ENCODE peak calls at places on chromosomes 1 and 21, in nine cellular contexts. One of them, this sample, is unnamed.

GRCh38 chr1:159492575-159493323 is 43.1 kb downstream of the OR10J5 start:
- DNase-seq in IMR-90: no peak
- DNase-seq in BE2C: no peak
- DNase-seq in lower lobe of right lung: no peak
- DNase-seq in OCI-LY7: no peak
- DNase-seq in MCF 10A: peak
- DNase-seq in gastrocnemius medialis: no peak
- DNase-seq in dorsolateral prefrontal cortex: no peak
- DNase-seq in GM13976: no peak
- DNase-seq in this sample: no peak

GRCh38 chr1:159207080-159207479 is 2.4 kb downstream of the ACKR1 start:
- DNase-seq in IMR-90: no peak
- DNase-seq in BE2C: no peak
- DNase-seq in lower lobe of right lung: no peak
- DNase-seq in OCI-LY7: no peak
- DNase-seq in MCF 10A: no peak
- DNase-seq in gastrocnemius medialis: no peak
- DNase-seq in dorsolateral prefrontal cortex: no peak
- DNase-seq in GM13976: no peak
- DNase-seq in this sample: no peak

GRCh38 chr1:61301824-61302652 is 219.7 kb downstream of the NFIA start:
- DNase-seq in IMR-90: peak
- DNase-seq in BE2C: no peak
- DNase-seq in lower lobe of right lung: no peak
- DNase-seq in OCI-LY7: no peak
- DNase-seq in MCF 10A: peak
- DNase-seq in gastrocnemius medialis: no peak
- DNase-seq in dorsolateral prefrontal cortex: no peak
- DNase-seq in GM13976: no peak
- DNase-seq in this sample: no peak

GRCh38 chr21:42737969-42738590 is 84.7 kb downstream of the PDE9A start:
- DNase-seq in IMR-90: no peak
- DNase-seq in BE2C: no peak
- DNase-seq in lower lobe of right lung: peak
- DNase-seq in OCI-LY7: no peak
- DNase-seq in MCF 10A: no peak
- DNase-seq in gastrocnemius medialis: no peak
- DNase-seq in dorsolateral prefrontal cortex: no peak
- DNase-seq in GM13976: no peak
- DNase-seq in this sample: no peak

GRCh38 chr1:58950897-58951296 is 167.1 kb upstream of the JUN start:
- DNase-seq in IMR-90: no peak
- DNase-seq in BE2C: no peak
- DNase-seq in lower lobe of right lung: no peak
- DNase-seq in OCI-LY7: no peak
- DNase-seq in MCF 10A: no peak
- DNase-seq in gastrocnemius medialis: no peak
- DNase-seq in dorsolateral prefrontal cortex: no peak
- DNase-seq in GM13976: no peak
- DNase-seq in this sample: no peak

GRCh38 chr1:119225270-119225669 is 84.8 kb upstream of the WARS2 start:
- DNase-seq in IMR-90: no peak
- DNase-seq in BE2C: no peak
- DNase-seq in lower lobe of right lung: no peak
- DNase-seq in OCI-LY7: no peak
- DNase-seq in MCF 10A: no peak
- DNase-seq in gastrocnemius medialis: no peak
- DNase-seq in dorsolateral prefrontal cortex: no peak
- DNase-seq in GM13976: no peak
- DNase-seq in this sample: no peak

GRCh38 chr21:17550671-17551308 is 37.9 kb downstream of the CXADR start:
- DNase-seq in IMR-90: no peak
- DNase-seq in BE2C: no peak
- DNase-seq in lower lobe of right lung: no peak
- DNase-seq in OCI-LY7: no peak
- DNase-seq in MCF 10A: no peak
- DNase-seq in gastrocnemius medialis: no peak
- DNase-seq in dorsolateral prefrontal cortex: no peak
- DNase-seq in GM13976: no peak
- DNase-seq in this sample: no peak

GRCh38 chr1:26552720-26553119 is 23.2 kb downstream of the RPS6KA1 start:
- DNase-seq in IMR-90: no peak
- DNase-seq in BE2C: no peak
- DNase-seq in lower lobe of right lung: no peak
- DNase-seq in OCI-LY7: no peak
- DNase-seq in MCF 10A: no peak
- DNase-seq in gastrocnemius medialis: no peak
- DNase-seq in dorsolateral prefrontal cortex: no peak
- DNase-seq in GM13976: no peak
- DNase-seq in this sample: no peak

GRCh38 chr1:30572192-30572591 is 151.2 kb downstream of the MATN1 start:
- DNase-seq in IMR-90: no peak
- DNase-seq in BE2C: no peak
- DNase-seq in lower lobe of right lung: no peak
- DNase-seq in OCI-LY7: no peak
- DNase-seq in MCF 10A: peak
- DNase-seq in gastrocnemius medialis: no peak
- DNase-seq in dorsolateral prefrontal cortex: no peak
- DNase-seq in GM13976: no peak
- DNase-seq in this sample: no peak

GRCh38 chr21:27565418-27565817 is 598.5 kb upstream of the ADAMTS5 start:
- DNase-seq in IMR-90: no peak
- DNase-seq in BE2C: no peak
- DNase-seq in lower lobe of right lung: no peak
- DNase-seq in OCI-LY7: no peak
- DNase-seq in MCF 10A: no peak
- DNase-seq in gastrocnemius medialis: no peak
- DNase-seq in dorsolateral prefrontal cortex: no peak
- DNase-seq in GM13976: no peak
- DNase-seq in this sample: no peak

GRCh38 chr21:33168886-33169285 is 60.9 kb upstream of the IFNAR2 start:
- DNase-seq in IMR-90: no peak
- DNase-seq in BE2C: no peak
- DNase-seq in lower lobe of right lung: no peak
- DNase-seq in OCI-LY7: no peak
- DNase-seq in MCF 10A: no peak
- DNase-seq in gastrocnemius medialis: no peak
- DNase-seq in dorsolateral prefrontal cortex: no peak
- DNase-seq in GM13976: no peak
- DNase-seq in this sample: no peak

GRCh38 chr1:204367193-204367858 is 7.6 kb upstream of the PLEKHA6 start:
- DNase-seq in IMR-90: no peak
- DNase-seq in BE2C: no peak
- DNase-seq in lower lobe of right lung: no peak
- DNase-seq in OCI-LY7: no peak
- DNase-seq in MCF 10A: no peak
- DNase-seq in gastrocnemius medialis: no peak
- DNase-seq in dorsolateral prefrontal cortex: no peak
- DNase-seq in GM13976: no peak
- DNase-seq in this sample: no peak

GRCh38 chr1:64163972-64164371 is 39.5 kb upstream of the UBE2U start:
- DNase-seq in IMR-90: peak
- DNase-seq in BE2C: no peak
- DNase-seq in lower lobe of right lung: no peak
- DNase-seq in OCI-LY7: no peak
- DNase-seq in MCF 10A: peak
- DNase-seq in gastrocnemius medialis: no peak
- DNase-seq in dorsolateral prefrontal cortex: no peak
- DNase-seq in GM13976: no peak
- DNase-seq in this sample: no peak

GRCh38 chr1:70090875-70091274 is 114.5 kb downstream of the LRRC40 start:
- DNase-seq in IMR-90: peak
- DNase-seq in BE2C: no peak
- DNase-seq in lower lobe of right lung: no peak
- DNase-seq in OCI-LY7: no peak
- DNase-seq in MCF 10A: peak
- DNase-seq in gastrocnemius medialis: no peak
- DNase-seq in dorsolateral prefrontal cortex: no peak
- DNase-seq in GM13976: no peak
- DNase-seq in this sample: no peak

DNA sequence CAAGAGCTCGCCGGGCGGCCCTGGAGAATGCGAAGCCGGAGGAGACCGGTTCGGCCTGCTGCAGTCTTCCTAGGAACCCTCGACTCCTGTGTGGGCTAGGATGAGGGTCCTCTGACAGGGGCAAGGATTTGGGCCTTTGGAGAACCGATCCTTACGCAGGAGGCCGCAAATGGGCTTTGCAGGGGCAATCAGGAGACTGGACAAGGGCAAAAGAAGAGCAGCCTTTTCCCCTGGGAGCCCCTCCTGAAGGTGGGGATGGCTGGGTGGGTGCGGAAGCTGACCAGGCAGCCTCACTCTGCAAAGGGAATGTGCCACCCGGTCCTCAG is 111.6 kb downstream of the NAV1 start:
- DNase-seq in IMR-90: no peak
- DNase-seq in BE2C: no peak
- DNase-seq in lower lobe of right lung: no peak
- DNase-seq in OCI-LY7: no peak
- DNase-seq in MCF 10A: no peak
- DNase-seq in gastrocnemius medialis: no peak
- DNase-seq in dorsolateral prefrontal cortex: no peak
- DNase-seq in GM13976: no peak
- DNase-seq in this sample: no peak
- TF ChIP-seq CTCF in IMR-90: no peak
- TF ChIP-seq CTCF in BE2C: no peak
- TF ChIP-seq CTCF in lower lobe of right lung: no peak
- TF ChIP-seq CTCF in OCI-LY7: no peak
- TF ChIP-seq CTCF in MCF 10A: no peak
- TF ChIP-seq CTCF in gastrocnemius medialis: no peak
- TF ChIP-seq CTCF in dorsolateral prefrontal cortex: no peak
- TF ChIP-seq CTCF in GM13976: no peak
- TF ChIP-seq CTCF in this sample: no peak

GRCh38 chr1:182762536-182762935 is 27.0 kb upstream of the NPL start:
- DNase-seq in IMR-90: no peak
- DNase-seq in BE2C: no peak
- DNase-seq in lower lobe of right lung: no peak
- DNase-seq in OCI-LY7: no peak
- DNase-seq in MCF 10A: no peak
- DNase-seq in gastrocnemius medialis: no peak
- DNase-seq in dorsolateral prefrontal cortex: no peak
- DNase-seq in GM13976: no peak
- DNase-seq in this sample: no peak

GRCh38 chr1:182765416-182765815 is 24.2 kb upstream of the NPL start:
- DNase-seq in IMR-90: no peak
- DNase-seq in BE2C: no peak
- DNase-seq in lower lobe of right lung: no peak
- DNase-seq in OCI-LY7: no peak
- DNase-seq in MCF 10A: no peak
- DNase-seq in gastrocnemius medialis: no peak
- DNase-seq in dorsolateral prefrontal cortex: no peak
- DNase-seq in GM13976: no peak
- DNase-seq in this sample: no peak

GRCh38 chr1:182764029-182764768 is 25.4 kb upstream of the NPL start:
- DNase-seq in IMR-90: no peak
- DNase-seq in BE2C: no peak
- DNase-seq in lower lobe of right lung: no peak
- DNase-seq in OCI-LY7: no peak
- DNase-seq in MCF 10A: no peak
- DNase-seq in gastrocnemius medialis: no peak
- DNase-seq in dorsolateral prefrontal cortex: no peak
- DNase-seq in GM13976: no peak
- DNase-seq in this sample: no peak

GRCh38 chr1:182766050-182766449 is 23.5 kb upstream of the NPL start:
- DNase-seq in IMR-90: no peak
- DNase-seq in BE2C: no peak
- DNase-seq in lower lobe of right lung: no peak
- DNase-seq in OCI-LY7: no peak
- DNase-seq in MCF 10A: no peak
- DNase-seq in gastrocnemius medialis: no peak
- DNase-seq in dorsolateral prefrontal cortex: no peak
- DNase-seq in GM13976: no peak
- DNase-seq in this sample: no peak

GRCh38 chr1:182761396-182762395 is 27.9 kb upstream of the NPL start:
- DNase-seq in IMR-90: peak
- DNase-seq in BE2C: no peak
- DNase-seq in lower lobe of right lung: no peak
- DNase-seq in OCI-LY7: no peak
- DNase-seq in MCF 10A: peak
- DNase-seq in gastrocnemius medialis: no peak
- DNase-seq in dorsolateral prefrontal cortex: no peak
- DNase-seq in GM13976: no peak
- DNase-seq in this sample: no peak
- TF ChIP-seq CTCF in IMR-90: no peak
- TF ChIP-seq CTCF in BE2C: no peak
- TF ChIP-seq CTCF in lower lobe of right lung: no peak
- TF ChIP-seq CTCF in OCI-LY7: no peak
- TF ChIP-seq CTCF in MCF 10A: no peak
- TF ChIP-seq CTCF in gastrocnemius medialis: no peak
- TF ChIP-seq CTCF in dorsolateral prefrontal cortex: no peak
- TF ChIP-seq CTCF in GM13976: no peak
- TF ChIP-seq CTCF in this sample: no peak

DNA sequence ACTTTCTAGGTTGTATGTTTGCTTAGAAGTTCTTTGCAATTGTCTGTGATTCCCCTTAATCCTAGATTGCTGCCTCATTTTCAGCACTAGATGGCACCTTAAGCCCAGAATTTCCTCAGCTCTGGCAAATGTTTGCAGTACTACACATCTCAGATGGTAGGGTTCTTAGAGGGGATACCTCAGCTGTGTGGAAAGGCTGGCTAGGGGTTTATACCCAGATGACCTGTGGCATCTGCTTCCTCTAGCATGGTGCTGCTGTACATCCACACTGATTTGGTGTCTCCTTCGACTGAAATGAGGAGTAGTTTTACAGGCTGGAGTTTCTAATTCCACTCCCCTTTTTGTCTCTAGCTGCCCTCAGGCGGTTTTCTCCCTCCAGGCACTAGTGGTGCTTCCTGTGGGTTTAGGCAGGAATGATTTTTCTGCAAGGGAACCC is 23.5 kb downstream of the ASB17 start:
- DNase-seq in IMR-90: peak
- DNase-seq in BE2C: peak
- DNase-seq in lower lobe of right lung: no peak
- DNase-seq in OCI-LY7: peak
- DNase-seq in MCF 10A: peak
- DNase-seq in gastrocnemius medialis: no peak
- DNase-seq in dorsolateral prefrontal cortex: no peak
- DNase-seq in GM13976: peak
- DNase-seq in this sample: peak
- TF ChIP-seq CTCF in IMR-90: peak
- TF ChIP-seq CTCF in BE2C: peak
- TF ChIP-seq CTCF in lower lobe of right lung: no peak
- TF ChIP-seq CTCF in OCI-LY7: peak
- TF ChIP-seq CTCF in MCF 10A: peak
- TF ChIP-seq CTCF in gastrocnemius medialis: no peak
- TF ChIP-seq CTCF in dorsolateral prefrontal cortex: no peak
- TF ChIP-seq CTCF in GM13976: peak
- TF ChIP-seq CTCF in this sample: peak

GRCh38 chr1:106536741-106537140 is 519.7 kb upstream of the PRMT6 start:
- DNase-seq in IMR-90: no peak
- DNase-seq in BE2C: no peak
- DNase-seq in lower lobe of right lung: no peak
- DNase-seq in OCI-LY7: no peak
- DNase-seq in MCF 10A: no peak
- DNase-seq in gastrocnemius medialis: no peak
- DNase-seq in dorsolateral prefrontal cortex: no peak
- DNase-seq in GM13976: no peak
- DNase-seq in this sample: no peak

DNA sequence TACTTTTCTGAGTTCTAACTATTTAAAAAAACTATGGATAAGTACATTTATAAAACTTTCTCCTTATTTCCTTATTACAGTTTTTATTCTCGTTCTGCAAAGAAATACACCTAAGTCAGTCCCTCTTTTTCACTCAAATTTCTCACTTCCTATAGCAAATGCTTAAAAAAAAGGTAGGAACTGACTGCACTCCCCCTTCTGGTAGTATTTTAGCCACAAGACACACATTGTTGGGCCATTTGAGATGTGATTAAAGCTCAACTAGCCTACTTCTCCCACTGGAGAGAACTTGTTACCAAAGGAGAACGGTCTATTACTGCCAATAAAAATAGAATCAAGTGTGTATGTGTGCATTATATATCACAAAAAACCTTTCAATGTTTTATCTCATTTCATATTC is 521.9 kb upstream of the PRMT6 start:
- DNase-seq in IMR-90: no peak
- DNase-seq in BE2C: no peak
- DNase-seq in lower lobe of right lung: no peak
- DNase-seq in OCI-LY7: no peak
- DNase-seq in MCF 10A: no peak
- DNase-seq in gastrocnemius medialis: no peak
- DNase-seq in dorsolateral prefrontal cortex: no peak
- DNase-seq in GM13976: no peak
- DNase-seq in this sample: no peak
- TF ChIP-seq CTCF in IMR-90: no peak
- TF ChIP-seq CTCF in BE2C: peak
- TF ChIP-seq CTCF in lower lobe of right lung: no peak
- TF ChIP-seq CTCF in OCI-LY7: peak
- TF ChIP-seq CTCF in MCF 10A: no peak
- TF ChIP-seq CTCF in gastrocnemius medialis: no peak
- TF ChIP-seq CTCF in dorsolateral prefrontal cortex: no peak
- TF ChIP-seq CTCF in GM13976: no peak
- TF ChIP-seq CTCF in this sample: no peak

This sample was measured in GM20000.